ENCODE peak calls at places on chromosome 6, in six cellular contexts. One of them, this sample, is unnamed.

GRCh38 chr6:34515473-34516387 is 40.4 kb downstream of the SPDEF start:
- DNase-seq in GM23248: no peak
- DNase-seq in SK-N-SH: peak
- DNase-seq in adrenal gland: no peak
- DNase-seq in HL-60: no peak
- DNase-seq in uterus: peak
- DNase-seq in this sample: no peak

GRCh38 chr6:143896096-143896880 is 32.0 kb downstream of the ZC2HC1B start:
- DNase-seq in GM23248: peak
- DNase-seq in SK-N-SH: no peak
- DNase-seq in HL-60: peak
- DNase-seq in adrenal gland: no peak
- DNase-seq in uterus: no peak
- DNase-seq in this sample: no peak

GRCh38 chr6:70811788-70812187 is 144.1 kb downstream of the SMAP1 start:
- DNase-seq in GM23248: peak
- DNase-seq in SK-N-SH: no peak
- DNase-seq in HL-60: no peak
- DNase-seq in adrenal gland: no peak
- DNase-seq in uterus: no peak
- DNase-seq in this sample: no peak

GRCh38 chr6:15439410-15440022 is 193.6 kb downstream of the JARID2 start:
- DNase-seq in adrenal gland: no peak
- DNase-seq in GM23248: no peak
- DNase-seq in uterus: no peak
- DNase-seq in HL-60: no peak
- DNase-seq in SK-N-SH: no peak
- DNase-seq in this sample: no peak

GRCh38 chr6:98576811-98577210 is 257.6 kb upstream of the POU3F2 start:
- DNase-seq in uterus: no peak
- DNase-seq in SK-N-SH: no peak
- DNase-seq in HL-60: no peak
- DNase-seq in GM23248: peak
- DNase-seq in adrenal gland: no peak
- DNase-seq in this sample: no peak

GRCh38 chr6:137231895-137232294 is 12.7 kb upstream of the IFNGR1 start:
- DNase-seq in adrenal gland: no peak
- DNase-seq in uterus: no peak
- DNase-seq in GM23248: no peak
- DNase-seq in HL-60: no peak
- DNase-seq in SK-N-SH: no peak
- DNase-seq in this sample: no peak

GRCh38 chr6:41257369-41258195 is 28.9 kb downstream of the TREM1 start:
- DNase-seq in GM23248: no peak
- DNase-seq in HL-60: no peak
- DNase-seq in SK-N-SH: no peak
- DNase-seq in adrenal gland: peak
- DNase-seq in uterus: peak
- DNase-seq in this sample: peak

GRCh38 chr6:146200136-146200708 is 171.4 kb downstream of the GRM1 start:
- DNase-seq in HL-60: no peak
- DNase-seq in adrenal gland: no peak
- DNase-seq in GM23248: peak
- DNase-seq in uterus: no peak
- DNase-seq in SK-N-SH: no peak
- DNase-seq in this sample: no peak

GRCh38 chr6:38824243-38824894 is 109.3 kb downstream of the DNAH8 start:
- DNase-seq in GM23248: no peak
- DNase-seq in SK-N-SH: no peak
- DNase-seq in adrenal gland: no peak
- DNase-seq in HL-60: no peak
- DNase-seq in uterus: no peak
- DNase-seq in this sample: no peak

GRCh38 chr6:126180585-126180984 is 159.3 kb upstream of the CENPW start:
- DNase-seq in HL-60: peak
- DNase-seq in SK-N-SH: no peak
- DNase-seq in uterus: no peak
- DNase-seq in adrenal gland: no peak
- DNase-seq in GM23248: peak
- DNase-seq in this sample: no peak

GRCh38 chr6:31901415-31901952 is 402 bp downstream of the ZBTB12 start:
- DNase-seq in SK-N-SH: peak
- DNase-seq in GM23248: peak
- DNase-seq in adrenal gland: peak
- DNase-seq in uterus: peak
- DNase-seq in HL-60: peak
- DNase-seq in this sample: no peak

GRCh38 chr6:155212616-155213380 is 51.0 kb upstream of the CLDN20 start:
- DNase-seq in GM23248: no peak
- DNase-seq in HL-60: no peak
- DNase-seq in adrenal gland: no peak
- DNase-seq in SK-N-SH: no peak
- DNase-seq in uterus: no peak
- DNase-seq in this sample: no peak

GRCh38 chr6:140155727-140156126 is 781.3 kb upstream of the CITED2 start:
- DNase-seq in uterus: no peak
- DNase-seq in HL-60: no peak
- DNase-seq in SK-N-SH: no peak
- DNase-seq in GM23248: no peak
- DNase-seq in adrenal gland: no peak
- DNase-seq in this sample: no peak

GRCh38 chr6:96381246-96381645 is 140.4 kb upstream of the UFL1 start:
- DNase-seq in uterus: no peak
- DNase-seq in HL-60: no peak
- DNase-seq in SK-N-SH: no peak
- DNase-seq in adrenal gland: no peak
- DNase-seq in GM23248: no peak
- DNase-seq in this sample: no peak

GRCh38 chr6:27178860-27179259 is 68.6 kb upstream of the PRSS16 start:
- DNase-seq in HL-60: no peak
- DNase-seq in uterus: no peak
- DNase-seq in adrenal gland: no peak
- DNase-seq in GM23248: no peak
- DNase-seq in SK-N-SH: no peak
- DNase-seq in this sample: no peak

GRCh38 chr6:168319279-168320051 is at the start of gene DACT2:
- DNase-seq in uterus: no peak
- DNase-seq in adrenal gland: no peak
- DNase-seq in SK-N-SH: peak
- DNase-seq in HL-60: no peak
- DNase-seq in GM23248: no peak
- DNase-seq in this sample: no peak

GRCh38 chr6:158818008-158818579 is 1.1 kb downstream of the EZR start:
- DNase-seq in SK-N-SH: peak
- DNase-seq in adrenal gland: peak
- DNase-seq in GM23248: peak
- DNase-seq in uterus: peak
- DNase-seq in HL-60: peak
- DNase-seq in this sample: peak

GRCh38 chr6:26107935-26108334 is 20.7 kb downstream of the HFE start:
- DNase-seq in SK-N-SH: no peak
- DNase-seq in HL-60: no peak
- DNase-seq in uterus: no peak
- DNase-seq in GM23248: no peak
- DNase-seq in adrenal gland: no peak
- DNase-seq in this sample: no peak

GRCh38 chr6:55836945-55837344 is 38.4 kb downstream of the BMP5 start:
- DNase-seq in SK-N-SH: no peak
- DNase-seq in HL-60: no peak
- DNase-seq in GM23248: no peak
- DNase-seq in adrenal gland: no peak
- DNase-seq in uterus: no peak
- DNase-seq in this sample: no peak

GRCh38 chr6:4474810-4475209 is 301.4 kb upstream of the CDYL start:
- DNase-seq in GM23248: no peak
- DNase-seq in HL-60: no peak
- DNase-seq in adrenal gland: no peak
- DNase-seq in SK-N-SH: no peak
- DNase-seq in uterus: no peak
- DNase-seq in this sample: no peak

GRCh38 chr6:84772428-84773132 is 8.2 kb upstream of the TBX18 start:
- DNase-seq in adrenal gland: no peak
- DNase-seq in SK-N-SH: peak
- DNase-seq in uterus: no peak
- DNase-seq in HL-60: no peak
- DNase-seq in GM23248: peak
- DNase-seq in this sample: no peak
- H3K4me3 ChIP-seq in adrenal gland: peak
- H3K4me3 ChIP-seq in SK-N-SH: no peak
- H3K4me3 ChIP-seq in uterus: no peak
- H3K4me3 ChIP-seq in HL-60: no peak
- H3K4me3 ChIP-seq in GM23248: peak
- H3K4me3 ChIP-seq in this sample: peak

GRCh38 chr6:36033935-36034334 is 6.3 kb downstream of the MAPK14 start:
- DNase-seq in GM23248: peak
- DNase-seq in SK-N-SH: no peak
- DNase-seq in HL-60: peak
- DNase-seq in uterus: no peak
- DNase-seq in adrenal gland: no peak
- DNase-seq in this sample: no peak
- H3K4me3 ChIP-seq in GM23248: no peak
- H3K4me3 ChIP-seq in SK-N-SH: no peak
- H3K4me3 ChIP-seq in HL-60: no peak
- H3K4me3 ChIP-seq in uterus: no peak
- H3K4me3 ChIP-seq in adrenal gland: no peak
- H3K4me3 ChIP-seq in this sample: no peak

DNA sequence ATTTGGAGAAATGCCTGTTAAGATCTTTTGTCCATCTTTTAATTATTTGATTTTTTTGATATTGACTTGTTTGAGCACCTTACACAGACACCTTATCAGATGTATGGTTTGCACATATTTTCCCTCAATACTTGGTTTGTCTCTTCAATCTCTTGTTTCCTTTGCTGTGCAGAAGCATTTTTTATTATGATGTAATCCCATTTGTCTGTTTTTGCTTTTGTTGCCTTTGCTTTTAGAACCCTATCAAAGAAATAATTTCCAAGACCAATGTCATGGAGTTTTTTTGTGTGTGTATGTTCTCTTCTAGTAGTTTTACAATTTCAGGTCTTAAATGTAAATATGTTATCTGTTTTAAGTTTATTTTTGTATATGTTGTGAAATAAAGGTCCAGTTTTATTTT is 73.9 kb downstream of the HTR1B start:
- DNase-seq in uterus: no peak
- DNase-seq in GM23248: no peak
- DNase-seq in adrenal gland: no peak
- DNase-seq in SK-N-SH: no peak
- DNase-seq in HL-60: no peak
- DNase-seq in this sample: no peak
- H3K4me3 ChIP-seq in uterus: no peak
- H3K4me3 ChIP-seq in GM23248: no peak
- H3K4me3 ChIP-seq in adrenal gland: no peak
- H3K4me3 ChIP-seq in SK-N-SH: no peak
- H3K4me3 ChIP-seq in HL-60: no peak
- H3K4me3 ChIP-seq in this sample: no peak

GRCh38 chr6:108846628-108847027 is 1.6 kb upstream of the ARMC2 start:
- DNase-seq in uterus: no peak
- DNase-seq in SK-N-SH: no peak
- DNase-seq in HL-60: no peak
- DNase-seq in GM23248: no peak
- DNase-seq in adrenal gland: no peak
- DNase-seq in this sample: no peak
- H3K4me3 ChIP-seq in uterus: no peak
- H3K4me3 ChIP-seq in SK-N-SH: no peak
- H3K4me3 ChIP-seq in HL-60: no peak
- H3K4me3 ChIP-seq in GM23248: no peak
- H3K4me3 ChIP-seq in adrenal gland: no peak
- H3K4me3 ChIP-seq in this sample: no peak

GRCh38 chr6:129701721-129702455 is 8.1 kb downstream of the ARHGAP18 start:
- DNase-seq in HL-60: no peak
- DNase-seq in adrenal gland: no peak
- DNase-seq in uterus: no peak
- DNase-seq in SK-N-SH: no peak
- DNase-seq in GM23248: peak
- DNase-seq in this sample: no peak
- H3K4me3 ChIP-seq in HL-60: no peak
- H3K4me3 ChIP-seq in adrenal gland: no peak
- H3K4me3 ChIP-seq in uterus: no peak
- H3K4me3 ChIP-seq in SK-N-SH: no peak
- H3K4me3 ChIP-seq in GM23248: peak
- H3K4me3 ChIP-seq in this sample: no peak

DNA sequence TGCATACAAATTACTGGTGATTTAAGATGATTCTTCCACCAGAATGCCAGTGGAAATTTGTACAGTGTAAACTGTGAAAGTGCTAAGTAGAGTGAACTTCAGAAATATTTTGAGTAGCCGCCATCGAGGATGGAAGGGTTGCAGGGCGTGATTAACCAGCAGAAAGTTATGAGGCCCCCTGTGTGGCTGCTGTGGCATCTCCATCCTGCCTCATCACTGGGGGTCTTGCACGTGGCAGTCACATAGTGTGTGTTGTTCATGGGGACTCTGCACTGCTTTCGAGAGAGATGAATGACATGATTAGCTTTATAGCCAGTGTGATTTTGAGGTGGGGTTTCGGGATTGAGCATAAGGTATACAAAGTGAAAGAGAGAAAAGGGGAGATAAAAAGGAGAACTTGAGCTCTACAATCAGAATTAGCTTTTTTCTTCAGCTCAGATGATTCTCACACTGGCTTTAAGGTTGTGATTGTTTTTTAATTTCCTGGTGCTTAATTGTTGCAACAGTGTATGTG is 26.4 kb downstream of the KCTD20 start:
- DNase-seq in SK-N-SH: no peak
- DNase-seq in uterus: no peak
- DNase-seq in adrenal gland: no peak
- DNase-seq in GM23248: no peak
- DNase-seq in HL-60: no peak
- DNase-seq in this sample: no peak
- H3K4me3 ChIP-seq in SK-N-SH: no peak
- H3K4me3 ChIP-seq in uterus: no peak
- H3K4me3 ChIP-seq in adrenal gland: no peak
- H3K4me3 ChIP-seq in GM23248: no peak
- H3K4me3 ChIP-seq in HL-60: no peak
- H3K4me3 ChIP-seq in this sample: no peak